ENCODE peak calls at places on chromosome 5, in six cellular contexts. A is CD4-positive, alpha-beta T cell; Y is left lung; U is heart left ventricle; T is pancreas; H is psoas muscle. F is an unnamed sample.

GRCh38 chr5:84986688-84987087 is 602.0 kb upstream of the EDIL3 start:
- ATAC-seq in A (no peak), Y (no peak), U (no peak), T (no peak), H (no peak), F (no peak)

GRCh38 chr5:181204561-181205401 is at the start of gene TRIM7:
- ATAC-seq in A (no peak), Y (peak; percentile 45), U (peak; percentile 2), T (peak; percentile 47), H (peak; percentile 65), F (peak; percentile 19)

GRCh38 chr5:9529513-9529912 is 16.4 kb downstream of the SEMA5A start:
- ATAC-seq in A (no peak), Y (no peak), U (no peak), T (no peak), H (no peak), F (no peak)

GRCh38 chr5:2179861-2180260 is 297.1 kb upstream of the IRX4 start:
- ATAC-seq in A (no peak), Y (no peak), U (no peak), T (no peak), H (no peak), F (no peak)

GRCh38 chr5:157497875-157498611 is 38.0 kb downstream of the NIPAL4 start:
- ATAC-seq in A (no peak), Y (no peak), U (no peak), T (no peak), H (no peak), F (no peak)

GRCh38 chr5:143551765-143552164 is 148.3 kb upstream of the NR3C1 start:
- ATAC-seq in A (no peak), Y (no peak), U (no peak), T (no peak), H (no peak), F (no peak)

GRCh38 chr5:82584631-82585030 is 306.5 kb upstream of the RPS23 start:
- ATAC-seq in A (no peak), Y (no peak), U (no peak), T (no peak), H (peak; percentile 34), F (peak; percentile 31)

GRCh38 chr5:139742173-139742903 is 53.3 kb upstream of the PSD2 start:
- ATAC-seq in A (no peak), Y (no peak), U (no peak), T (no peak), H (no peak), F (no peak)

GRCh38 chr5:145495741-145496140 is 339.4 kb downstream of the PRELID2 start:
- ATAC-seq in A (no peak), Y (no peak), U (no peak), T (no peak), H (peak; percentile 56), F (peak; percentile 31)

GRCh38 chr5:87399720-87400119 is 13.0 kb downstream of the CCNH start:
- ATAC-seq in A (no peak), Y (peak; percentile 56), U (no peak), T (no peak), H (no peak), F (peak; percentile 42)

GRCh38 chr5:58318468-58318867 is 141.4 kb downstream of the PLK2 start:
- ATAC-seq in A (no peak), Y (no peak), U (no peak), T (no peak), H (no peak), F (no peak)

GRCh38 chr5:34487202-34487879 is 168.8 kb upstream of the RAI14 start:
- ATAC-seq in A (no peak), Y (peak; percentile 71), U (peak; percentile 35), T (peak; percentile 85), H (peak; percentile 50), F (peak; percentile 80)

GRCh38 chr5:179967489-179967888 is 59.8 kb upstream of the TBC1D9B start:
- ATAC-seq in A (no peak), Y (no peak), U (no peak), T (peak; percentile 19), H (no peak), F (no peak)

GRCh38 chr5:68261174-68262021 is 45.8 kb downstream of the PIK3R1 start:
- ATAC-seq in A (no peak), Y (peak; percentile 9), U (no peak), T (peak; percentile 22), H (peak; percentile 64), F (peak; percentile 56)

GRCh38 chr5:33808699-33809098 is 83.1 kb downstream of the ADAMTS12 start:
- ATAC-seq in A (no peak), Y (no peak), U (no peak), T (no peak), H (no peak), F (no peak)

GRCh38 chr5:127562252-127562651 is 44.8 kb downstream of the PRRC1 start:
- ATAC-seq in A (no peak), Y (peak; percentile 68), U (peak; percentile 68), T (peak; percentile 45), H (peak; percentile 73), F (peak; percentile 30)

GRCh38 chr5:90547072-90547536 is 11.5 kb upstream of the ADGRV1 start:
- ATAC-seq in A (no peak), Y (peak; percentile 71), U (no peak), T (no peak), H (no peak), F (no peak)

GRCh38 chr5:62931081-62931480 is 352.5 kb downstream of the LRRC70 start:
- ATAC-seq in A (no peak), Y (no peak), U (no peak), T (peak; percentile 41), H (no peak), F (no peak)

GRCh38 chr5:158058208-158058607 is 199.3 kb upstream of the CLINT1 start:
- ATAC-seq in A (no peak), Y (no peak), U (no peak), T (no peak), H (no peak), F (no peak)

GRCh38 chr5:463952-464351 is 21.0 kb downstream of the EXOC3 start:
- ATAC-seq in A (peak; percentile 99), Y (no peak), U (no peak), T (no peak), H (no peak), F (no peak)

GRCh38 chr5:73300520-73301207 is 127.7 kb downstream of the TMEM174 start:
- ATAC-seq in A (no peak), Y (no peak), U (no peak), T (no peak), H (no peak), F (no peak)

GRCh38 chr5:109399092-109399759 is 10.5 kb downstream of the PJA2 start:
- ATAC-seq in A (no peak), Y (no peak), U (peak; percentile 94), T (peak; percentile 66), H (peak; percentile 24), F (no peak)

GRCh38 chr5:150065886-150066285 is 20.5 kb downstream of the CSF1R start:
- ATAC-seq in A (no peak), Y (peak; percentile 72), U (peak; percentile 59), T (peak; percentile 52), H (no peak), F (peak; percentile 45)

GRCh38 chr5:31911291-31912265 is 262.5 kb downstream of the GOLPH3 start:
- ATAC-seq in A (no peak), Y (no peak), U (no peak), T (no peak), H (no peak), F (no peak)

GRCh38 chr5:61048534-61048933 is 103.5 kb downstream of the NDUFAF2 start:
- ATAC-seq in A (no peak), Y (no peak), U (no peak), T (no peak), H (no peak), F (no peak)

DNA sequence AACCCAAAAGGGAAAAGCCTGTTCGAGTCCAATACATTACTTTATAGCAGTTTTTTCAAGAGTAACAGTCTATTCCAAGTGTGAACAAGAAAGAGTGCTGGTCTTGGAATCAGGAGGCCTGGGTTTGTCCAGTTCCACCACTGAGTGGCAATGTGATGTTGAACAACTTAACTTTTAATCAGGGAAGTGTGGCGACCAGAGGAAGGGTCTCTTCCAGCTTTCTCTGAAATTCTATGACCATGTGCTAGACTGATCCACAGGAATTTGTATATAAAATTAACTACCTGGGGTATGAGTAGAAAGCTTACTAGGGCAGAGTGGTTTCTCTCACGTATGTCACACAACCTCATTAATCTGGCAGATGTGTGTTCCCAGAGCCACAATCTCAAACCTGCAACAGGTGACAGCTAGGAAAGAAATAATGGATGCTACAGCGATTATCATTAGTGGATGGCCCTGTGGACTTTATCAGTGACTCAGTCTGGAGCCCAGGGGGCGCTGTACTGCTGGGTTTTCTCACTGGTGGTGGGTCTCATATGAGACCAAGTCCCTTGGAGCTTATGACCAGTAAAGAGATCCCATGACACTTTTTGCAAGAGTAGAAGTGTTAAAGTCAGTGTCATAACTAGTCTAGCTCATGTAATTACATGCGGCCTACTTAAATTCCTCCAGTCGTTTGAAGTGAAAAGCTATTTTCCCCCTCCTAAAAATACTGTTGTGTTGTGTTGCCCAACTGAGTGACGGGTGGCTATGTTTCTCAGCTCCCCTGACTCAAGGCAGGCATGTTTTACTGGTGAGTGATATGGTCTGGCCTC is 116.5 kb downstream of the GDNF start:
- ATAC-seq in A (no peak), Y (no peak), U (no peak), T (no peak), H (peak; percentile 88), F (no peak)
- TF ChIP-seq CTCF in A (no peak), Y (no peak), U (no peak), T (no peak), H (peak; percentile 57), F (peak; percentile 27)

GRCh38 chr5:111453290-111453689 is 59.0 kb downstream of the STARD4 start:
- ATAC-seq in A (no peak), Y (no peak), U (no peak), T (no peak), H (no peak), F (no peak)

GRCh38 chr5:111453747-111454146 is 58.6 kb downstream of the STARD4 start:
- ATAC-seq in A (no peak), Y (no peak), U (no peak), T (peak; percentile 19), H (no peak), F (no peak)

DNA sequence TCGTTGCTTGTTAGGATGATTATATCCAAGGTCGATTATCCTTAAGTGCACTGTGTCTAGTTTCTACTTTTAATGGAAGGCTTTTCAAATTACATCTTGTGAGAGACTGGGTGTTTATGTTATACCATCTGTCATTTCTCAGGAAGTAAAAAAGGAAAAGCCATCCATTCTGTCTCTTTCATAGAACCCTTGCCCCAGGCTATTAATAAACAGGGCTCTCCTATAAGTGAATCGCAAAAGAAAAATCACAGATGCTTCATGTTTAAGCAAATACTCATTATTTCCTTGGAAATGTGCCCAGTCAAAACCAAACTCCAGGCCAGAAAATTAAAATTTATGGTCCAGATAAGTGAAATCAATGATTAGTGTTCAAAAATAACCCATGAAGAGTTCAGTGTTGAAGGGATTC is 58.1 kb downstream of the STARD4 start:
- ATAC-seq in A (no peak), Y (no peak), U (no peak), T (peak; percentile 38), H (no peak), F (no peak)
- TF ChIP-seq CTCF in A (no peak), Y (no peak), U (no peak), T (no peak), H (no peak), F (no peak)

DNA sequence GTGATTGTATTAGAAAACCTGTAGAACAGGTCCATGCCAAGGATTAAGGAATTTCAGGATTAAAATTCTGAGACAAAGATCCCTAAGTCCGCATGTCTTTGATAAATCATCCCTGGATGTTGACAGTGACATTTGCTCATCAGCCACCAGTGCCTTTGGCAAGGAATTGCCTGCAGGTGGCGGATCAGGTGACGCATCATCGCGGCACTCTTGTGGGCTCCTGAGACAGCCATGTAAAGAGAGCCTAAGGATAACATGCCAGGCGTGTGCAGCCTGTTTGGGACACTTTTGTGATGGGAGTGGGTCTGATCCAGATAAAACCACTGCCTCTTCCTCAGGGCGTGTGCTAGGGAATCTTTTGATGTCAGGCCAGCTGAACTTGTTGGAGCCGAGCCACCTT is 40.6 kb downstream of the ADCY2 start:
- ATAC-seq in A (no peak), Y (no peak), U (no peak), T (no peak), H (peak; percentile 89), F (no peak)
- TF ChIP-seq CTCF in A (no peak), Y (no peak), U (no peak), T (no peak), H (no peak), F (no peak)

GRCh38 chr5:176812269-176813259 is 2.2 kb downstream of the UNC5A start:
- ATAC-seq in A (no peak), Y (peak; percentile 28), U (no peak), T (peak; percentile 18), H (no peak), F (no peak)
- TF ChIP-seq CTCF in A (no peak), Y (no peak), U (peak; percentile 37), T (no peak), H (peak; percentile 13), F (no peak)